ENCODE peak calls at places on chromosomes 2 and 18, in five cellular contexts. Q, X, E, T and Y are unnamed samples.

GRCh38 chr2:42949125-42949524 is 156.7 kb upstream of the HAAO start:
- DNase-seq in Q (no peak), X (no peak), E (no peak), T (no peak), Y (no peak)

GRCh38 chr2:133640103-133640502 is 71.8 kb upstream of the NCKAP5 start:
- DNase-seq in Q (no peak), X (no peak), E (no peak), T (no peak), Y (no peak)

GRCh38 chr2:216366777-216367465 is 5.4 kb downstream of the MARCHF4 start:
- DNase-seq in Q (no peak), X (no peak), E (no peak), T (no peak), Y (no peak)

GRCh38 chr18:6752200-6752873 is 22.8 kb downstream of the ARHGAP28 start:
- DNase-seq in Q (no peak), X (no peak), E (no peak), T (no peak), Y (no peak)

GRCh38 chr2:120606280-120606679 is 129.4 kb upstream of the GLI2 start:
- DNase-seq in Q (no peak), X (no peak), E (no peak), T (no peak), Y (no peak)

GRCh38 chr2:121521359-121521758 is 9.3 kb upstream of the RNU4ATAC start:
- DNase-seq in Q (peak; percentile 45), X (no peak), E (no peak), T (no peak), Y (no peak)

GRCh38 chr2:53896864-53897263 is 37.1 kb upstream of the GPR75 start:
- DNase-seq in Q (no peak), X (no peak), E (peak; percentile 61), T (no peak), Y (no peak)

GRCh38 chr2:55460562-55460961 is 40.9 kb upstream of the CCDC88A start:
- DNase-seq in Q (no peak), X (no peak), E (no peak), T (no peak), Y (no peak)

GRCh38 chr18:26307161-26307773 is 81.0 kb downstream of the TAF4B start:
- DNase-seq in Q (peak; percentile 32), X (peak; percentile 19), E (peak; percentile 68), T (peak; percentile 42), Y (no peak)

GRCh38 chr2:178723786-178724346 is 83.4 kb downstream of the TTN start:
- DNase-seq in Q (no peak), X (no peak), E (no peak), T (no peak), Y (no peak)

GRCh38 chr2:183678908-183679307 is 554.7 kb downstream of the NUP35 start:
- DNase-seq in Q (no peak), X (no peak), E (no peak), T (no peak), Y (no peak)

DNA sequence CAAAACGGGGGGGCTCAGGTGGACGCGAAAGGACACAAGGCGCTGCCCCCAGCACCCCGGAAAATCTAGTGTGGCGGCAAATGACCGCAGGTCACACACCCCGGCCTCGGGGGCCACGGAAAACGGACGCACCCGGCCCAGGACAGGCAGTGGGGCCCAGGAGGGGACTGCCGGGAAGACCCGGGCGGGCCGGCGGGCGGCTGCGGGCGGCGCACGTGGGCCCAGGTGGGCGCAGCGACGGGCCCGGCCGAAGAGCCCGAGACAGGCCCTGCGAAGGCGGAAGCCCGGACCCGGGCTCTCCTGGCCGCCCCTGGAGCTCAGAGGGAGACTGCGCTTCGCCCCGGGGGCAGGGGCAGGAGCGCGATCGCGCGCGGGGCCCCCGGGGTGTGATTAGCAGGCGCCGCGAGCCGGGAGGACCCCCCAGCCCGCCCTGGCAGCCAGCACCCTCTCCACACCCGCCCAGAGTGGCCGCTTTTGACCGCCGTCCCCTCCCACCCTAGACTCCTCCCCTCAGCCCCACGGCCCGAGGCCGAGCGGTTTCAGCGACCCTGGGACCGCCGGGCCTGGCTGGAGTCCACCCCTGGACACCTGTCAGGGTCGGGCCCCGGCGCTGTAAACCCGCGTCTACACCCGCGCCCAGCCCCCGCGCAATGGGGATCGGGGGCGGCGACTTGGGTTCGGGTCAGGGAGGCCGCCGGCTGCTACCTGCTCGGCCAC is 773 bp downstream of the MBP start:
- DNase-seq in Q (peak; percentile 48), X (no peak), E (peak; percentile 54), T (peak; percentile 51), Y (peak; percentile 94)
- TF ChIP-seq POLR2A in Q (no peak), X (no peak), E (peak; percentile 25), T (peak; percentile 70), Y (no peak)

DNA sequence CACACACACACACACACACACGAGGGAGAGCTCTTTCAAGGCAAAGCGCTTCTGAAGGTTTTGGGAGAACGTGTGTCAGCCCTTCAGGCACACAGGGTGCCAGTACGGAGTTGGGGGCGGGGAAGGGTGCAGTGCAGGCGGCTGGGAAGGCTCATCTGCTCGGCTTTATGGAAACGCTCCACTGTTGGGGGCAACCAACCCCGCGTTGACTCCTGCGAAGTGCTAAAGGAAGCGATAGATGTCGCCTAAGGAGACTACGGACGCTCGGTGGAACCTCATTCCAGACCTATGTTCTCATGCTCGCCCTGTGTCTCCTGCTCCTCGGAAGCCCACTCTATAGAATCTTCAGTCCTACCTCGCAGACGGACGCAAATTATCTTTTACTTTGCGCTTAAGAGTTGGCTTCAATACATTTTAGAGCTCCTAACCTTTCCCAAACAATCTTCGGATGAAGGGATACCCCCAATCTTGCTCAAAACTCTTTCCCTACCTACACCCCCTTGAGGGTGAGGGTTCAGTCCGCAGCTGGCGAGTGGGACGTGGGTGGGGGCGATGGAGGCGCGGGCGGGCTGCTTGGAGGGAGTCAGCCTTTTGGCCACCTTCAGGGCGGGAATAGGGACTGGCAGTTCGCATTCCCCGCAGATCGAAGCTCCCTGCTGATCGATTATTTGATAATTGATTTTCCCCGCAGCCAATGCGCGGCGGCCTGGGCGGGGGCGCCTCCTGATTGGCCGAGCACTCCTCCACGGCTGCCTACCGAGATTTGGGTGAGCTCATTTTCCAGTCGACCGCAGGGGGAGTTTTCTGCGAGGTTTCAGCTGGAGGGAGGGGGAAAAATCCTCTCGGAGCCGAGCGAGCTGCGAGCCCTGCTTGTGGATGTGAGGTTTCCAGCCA is 1.9 kb upstream of the MEIS1 start:
- DNase-seq in Q (peak; percentile 81), X (no peak), E (peak; percentile 93), T (peak; percentile 83), Y (peak; percentile 97)
- TF ChIP-seq POLR2A in Q (no peak), X (no peak), E (no peak), T (peak; percentile 58), Y (no peak)

DNA sequence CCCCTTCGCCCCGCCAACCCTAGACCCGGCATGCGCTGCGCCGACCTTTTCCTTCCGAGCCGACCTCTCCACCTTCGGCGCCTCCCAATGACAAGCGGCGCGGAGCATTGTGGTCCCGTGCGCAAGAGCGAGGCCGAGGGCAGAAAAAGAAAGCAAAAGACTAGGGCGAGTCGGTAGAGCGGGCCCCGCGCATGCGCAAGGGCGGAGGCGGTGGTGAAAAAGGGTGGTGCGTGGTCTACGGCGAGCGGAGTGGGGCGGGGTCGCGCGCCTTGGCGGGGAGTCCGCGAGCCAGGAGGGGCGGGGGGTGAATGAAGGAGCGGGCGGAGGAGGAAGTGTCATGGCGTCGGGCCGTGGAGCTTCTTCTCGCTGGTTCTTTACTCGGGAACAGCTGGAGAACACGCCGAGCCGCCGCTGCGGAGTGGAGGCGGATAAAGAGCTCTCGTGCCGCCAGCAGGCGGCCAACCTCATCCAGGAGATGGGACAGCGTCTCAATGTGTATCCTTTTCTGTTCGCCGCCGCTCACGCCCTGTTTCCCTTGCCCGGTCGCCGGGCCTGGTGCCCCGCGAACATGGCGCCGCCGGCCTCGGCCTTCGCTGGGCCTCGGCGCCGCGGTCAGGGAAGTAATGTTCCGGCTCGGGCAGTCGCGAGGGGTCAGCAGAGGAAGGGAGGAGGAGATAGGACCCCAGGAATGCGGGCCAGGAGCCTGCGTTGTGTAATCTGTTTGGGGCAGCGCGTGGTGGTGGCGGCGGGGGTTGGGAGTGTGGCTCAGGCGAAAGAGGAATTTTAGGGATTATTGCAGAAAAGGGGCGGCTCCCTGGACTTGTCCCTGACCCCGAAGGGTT is at the start of gene CCNT2:
- DNase-seq in Q (peak; percentile 95), X (peak; percentile 88), E (peak; percentile 99), T (peak; percentile 97), Y (peak; percentile 99)
- TF ChIP-seq POLR2A in Q (no peak), X (peak; percentile 73), E (peak; percentile 62), T (peak; percentile 55), Y (no peak)

DNA sequence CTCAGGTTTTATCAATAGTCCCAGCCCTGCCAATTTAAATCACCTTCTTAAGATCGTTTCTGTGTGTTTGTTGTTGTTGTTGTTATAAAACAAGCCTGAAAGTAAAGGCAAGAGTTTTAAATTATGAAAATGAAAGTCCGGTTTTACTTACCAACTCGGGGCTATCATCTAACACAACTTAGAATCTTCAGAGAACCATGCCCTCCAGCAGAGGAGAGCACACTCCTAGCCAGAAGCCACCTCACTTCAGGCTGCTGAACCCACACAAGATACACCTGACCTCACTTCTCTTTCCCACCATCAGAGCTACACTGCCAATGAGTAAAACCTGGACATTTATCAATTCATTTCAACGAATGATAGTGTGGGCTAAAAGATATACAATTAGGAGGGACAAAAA is 335.2 kb downstream of the IRS1 start:
- DNase-seq in Q (no peak), X (no peak), E (no peak), T (no peak), Y (no peak)
- TF ChIP-seq POLR2A in Q (no peak), X (no peak), E (no peak), T (no peak), Y (no peak)